ENCODE peak calls at places on chromosomes 7 and 10, in seven cellular contexts. One of them, this sample, is unnamed.

GRCh38 chr7:132251327-132251659 is 325.0 kb downstream of the PLXNA4 start:
- DNase-seq in right lobe of liver: no peak
- DNase-seq in GM12891: no peak
- DNase-seq in IMR-90: no peak
- DNase-seq in body of pancreas: peak; percentile 97
- DNase-seq in transverse colon: peak; percentile 88
- DNase-seq in GM12892: no peak
- DNase-seq in this sample: no peak

GRCh38 chr10:124640538-124641231 is 103.5 kb downstream of the FAM53B start:
- DNase-seq in GM12891: no peak
- DNase-seq in IMR-90: no peak
- DNase-seq in right lobe of liver: no peak
- DNase-seq in body of pancreas: peak; percentile 45
- DNase-seq in GM12892: peak; percentile 54
- DNase-seq in transverse colon: no peak
- DNase-seq in this sample: no peak

GRCh38 chr7:137337902-137338301 is 5.6 kb downstream of the PTN start:
- DNase-seq in GM12891: no peak
- DNase-seq in transverse colon: no peak
- DNase-seq in right lobe of liver: no peak
- DNase-seq in IMR-90: no peak
- DNase-seq in body of pancreas: no peak
- DNase-seq in GM12892: no peak
- DNase-seq in this sample: no peak

GRCh38 chr10:100506596-100507356 is 12.9 kb downstream of the SEC31B start:
- DNase-seq in GM12891: no peak
- DNase-seq in body of pancreas: no peak
- DNase-seq in transverse colon: no peak
- DNase-seq in GM12892: no peak
- DNase-seq in right lobe of liver: no peak
- DNase-seq in IMR-90: peak; percentile 86
- DNase-seq in this sample: no peak

GRCh38 chr10:110756886-110757285 is 112.8 kb downstream of the RBM20 start:
- DNase-seq in transverse colon: no peak
- DNase-seq in right lobe of liver: no peak
- DNase-seq in GM12891: no peak
- DNase-seq in body of pancreas: no peak
- DNase-seq in GM12892: no peak
- DNase-seq in IMR-90: no peak
- DNase-seq in this sample: no peak

GRCh38 chr7:651032-651728 is 75.3 kb upstream of the DNAAF5 start:
- DNase-seq in GM12892: no peak
- DNase-seq in IMR-90: no peak
- DNase-seq in right lobe of liver: no peak
- DNase-seq in body of pancreas: no peak
- DNase-seq in transverse colon: no peak
- DNase-seq in GM12891: no peak
- DNase-seq in this sample: no peak

GRCh38 chr10:98963608-98964007 is 272.0 kb downstream of the HPSE2 start:
- DNase-seq in GM12892: no peak
- DNase-seq in IMR-90: peak; percentile 53
- DNase-seq in transverse colon: no peak
- DNase-seq in right lobe of liver: no peak
- DNase-seq in GM12891: no peak
- DNase-seq in body of pancreas: no peak
- DNase-seq in this sample: no peak

GRCh38 chr10:93812664-93813338 is 55.1 kb downstream of the LGI1 start:
- DNase-seq in IMR-90: no peak
- DNase-seq in GM12891: no peak
- DNase-seq in right lobe of liver: no peak
- DNase-seq in transverse colon: no peak
- DNase-seq in body of pancreas: no peak
- DNase-seq in GM12892: no peak
- DNase-seq in this sample: no peak

GRCh38 chr7:90766814-90767564 is 170.9 kb downstream of the CDK14 start:
- DNase-seq in right lobe of liver: peak; percentile 79
- DNase-seq in IMR-90: peak; percentile 82
- DNase-seq in GM12891: no peak
- DNase-seq in GM12892: no peak
- DNase-seq in body of pancreas: peak; percentile 91
- DNase-seq in transverse colon: peak; percentile 47
- DNase-seq in this sample: no peak

GRCh38 chr10:70528726-70529362 is 50.3 kb downstream of the PALD1 start:
- DNase-seq in GM12891: no peak
- DNase-seq in IMR-90: peak; percentile 65
- DNase-seq in right lobe of liver: no peak
- DNase-seq in transverse colon: no peak
- DNase-seq in body of pancreas: peak; percentile 16
- DNase-seq in GM12892: no peak
- DNase-seq in this sample: no peak

GRCh38 chr10:122559228-122559627 is 1.3 kb upstream of the DMBT1 start:
- DNase-seq in transverse colon: no peak
- DNase-seq in GM12891: no peak
- DNase-seq in GM12892: no peak
- DNase-seq in body of pancreas: peak; percentile 25
- DNase-seq in right lobe of liver: no peak
- DNase-seq in IMR-90: no peak
- DNase-seq in this sample: no peak

GRCh38 chr7:151060113-151060415 is 675 bp downstream of the SLC4A2 start:
- DNase-seq in IMR-90: no peak
- DNase-seq in right lobe of liver: no peak
- DNase-seq in GM12892: no peak
- DNase-seq in GM12891: no peak
- DNase-seq in transverse colon: no peak
- DNase-seq in body of pancreas: no peak
- DNase-seq in this sample: no peak

GRCh38 chr7:123647106-123647730 is 8.4 kb upstream of the LMOD2 start:
- DNase-seq in GM12891: no peak
- DNase-seq in right lobe of liver: no peak
- DNase-seq in body of pancreas: no peak
- DNase-seq in IMR-90: no peak
- DNase-seq in transverse colon: no peak
- DNase-seq in GM12892: no peak
- DNase-seq in this sample: no peak

GRCh38 chr7:123652406-123652805 is 3.3 kb upstream of the LMOD2 start:
- DNase-seq in body of pancreas: no peak
- DNase-seq in IMR-90: no peak
- DNase-seq in GM12892: no peak
- DNase-seq in GM12891: no peak
- DNase-seq in right lobe of liver: no peak
- DNase-seq in transverse colon: no peak
- DNase-seq in this sample: no peak

GRCh38 chr7:123649956-123650355 is 5.7 kb upstream of the LMOD2 start:
- DNase-seq in body of pancreas: no peak
- DNase-seq in transverse colon: no peak
- DNase-seq in GM12891: no peak
- DNase-seq in IMR-90: no peak
- DNase-seq in right lobe of liver: no peak
- DNase-seq in GM12892: no peak
- DNase-seq in this sample: no peak

GRCh38 chr7:123653162-123653561 is 2.5 kb upstream of the LMOD2 start:
- DNase-seq in right lobe of liver: no peak
- DNase-seq in transverse colon: no peak
- DNase-seq in GM12891: no peak
- DNase-seq in GM12892: no peak
- DNase-seq in body of pancreas: no peak
- DNase-seq in IMR-90: no peak
- DNase-seq in this sample: no peak

DNA sequence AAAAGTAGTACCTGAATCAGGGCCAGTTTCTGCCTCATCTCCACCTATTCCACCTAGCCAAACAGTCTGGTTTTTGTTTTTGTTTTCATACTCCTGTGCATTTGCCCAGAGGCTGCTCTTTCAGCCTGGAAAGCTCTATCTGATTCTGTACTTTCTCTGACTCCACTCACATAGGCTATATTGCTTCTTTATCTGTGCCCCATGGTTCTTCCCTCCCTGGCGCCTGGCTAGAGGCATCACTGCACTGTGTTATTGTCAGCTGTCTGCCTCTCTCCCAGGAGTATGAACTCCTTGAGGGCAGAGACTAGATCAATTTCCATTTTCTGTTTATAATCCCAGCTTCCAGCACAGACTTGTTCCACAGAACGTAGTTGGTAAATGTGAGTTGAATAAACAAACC is 5.1 kb upstream of the LMOD2 start:
- DNase-seq in right lobe of liver: no peak
- DNase-seq in body of pancreas: no peak
- DNase-seq in IMR-90: no peak
- DNase-seq in transverse colon: no peak
- DNase-seq in GM12891: no peak
- DNase-seq in GM12892: no peak
- DNase-seq in this sample: no peak
- TF ChIP-seq POLR2A in right lobe of liver: no peak
- TF ChIP-seq POLR2A in body of pancreas: no peak
- TF ChIP-seq POLR2A in IMR-90: no peak
- TF ChIP-seq POLR2A in transverse colon: no peak
- TF ChIP-seq POLR2A in GM12891: no peak
- TF ChIP-seq POLR2A in GM12892: no peak
- TF ChIP-seq POLR2A in this sample: no peak

DNA sequence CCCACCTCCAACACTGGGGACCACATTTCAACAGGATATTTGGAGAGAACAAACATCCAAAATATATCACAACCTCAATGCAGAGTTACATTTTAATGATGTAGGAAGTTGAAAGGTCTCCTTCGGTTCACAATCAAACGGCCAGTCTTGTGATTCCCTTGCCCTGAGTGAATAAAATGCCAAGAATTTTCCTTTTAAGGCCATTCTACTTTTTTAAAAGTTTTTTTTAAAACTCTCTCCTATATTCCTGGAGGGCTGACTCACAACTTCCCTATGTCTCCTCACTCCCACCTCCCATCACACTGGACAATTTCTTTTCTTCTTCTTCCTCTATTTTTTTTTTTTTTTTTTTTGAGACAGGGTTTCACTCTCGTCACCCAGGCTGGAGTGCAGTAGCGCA is 693.6 kb upstream of the AUTS2 start:
- DNase-seq in transverse colon: no peak
- DNase-seq in GM12892: no peak
- DNase-seq in right lobe of liver: no peak
- DNase-seq in GM12891: no peak
- DNase-seq in IMR-90: no peak
- DNase-seq in body of pancreas: no peak
- DNase-seq in this sample: no peak
- TF ChIP-seq POLR2A in transverse colon: no peak
- TF ChIP-seq POLR2A in GM12892: no peak
- TF ChIP-seq POLR2A in right lobe of liver: no peak
- TF ChIP-seq POLR2A in GM12891: no peak
- TF ChIP-seq POLR2A in IMR-90: no peak
- TF ChIP-seq POLR2A in body of pancreas: no peak
- TF ChIP-seq POLR2A in this sample: no peak

DNA sequence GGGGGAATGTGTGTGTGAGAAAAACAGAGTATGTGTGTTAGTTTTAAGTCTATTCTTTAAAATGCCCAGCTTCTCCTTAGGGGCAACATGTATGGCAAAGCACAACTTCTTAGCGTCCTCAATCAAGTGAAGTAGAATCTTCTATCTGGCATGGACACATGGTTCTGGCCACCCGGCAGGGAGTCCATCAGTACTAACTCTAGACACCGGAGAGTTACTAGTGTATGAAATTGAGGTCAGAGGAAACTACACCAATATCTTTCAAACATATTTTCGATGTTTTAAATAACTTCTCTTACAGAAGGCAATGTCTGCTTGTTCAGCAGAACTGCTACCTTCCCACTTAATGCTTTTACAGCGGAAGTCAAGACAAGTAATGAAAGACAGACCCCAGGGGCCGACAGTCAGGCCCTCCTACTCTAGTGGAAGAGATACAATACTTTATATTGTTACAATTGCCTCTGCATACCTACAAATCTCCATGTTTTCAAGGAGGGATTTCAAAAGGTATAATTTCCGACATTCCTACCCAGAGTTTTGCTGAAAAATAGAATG is 89.8 kb downstream of the RNF216 start:
- DNase-seq in right lobe of liver: no peak
- DNase-seq in IMR-90: no peak
- DNase-seq in GM12891: no peak
- DNase-seq in transverse colon: no peak
- DNase-seq in body of pancreas: no peak
- DNase-seq in GM12892: no peak
- DNase-seq in this sample: no peak
- TF ChIP-seq POLR2A in right lobe of liver: no peak
- TF ChIP-seq POLR2A in IMR-90: no peak
- TF ChIP-seq POLR2A in GM12891: no peak
- TF ChIP-seq POLR2A in transverse colon: no peak
- TF ChIP-seq POLR2A in body of pancreas: no peak
- TF ChIP-seq POLR2A in GM12892: no peak
- TF ChIP-seq POLR2A in this sample: no peak

GRCh38 chr10:14958872-14959220 is 342 bp upstream of the MEIG1 start:
- DNase-seq in transverse colon: no peak
- DNase-seq in right lobe of liver: no peak
- DNase-seq in GM12891: no peak
- DNase-seq in GM12892: no peak
- DNase-seq in IMR-90: no peak
- DNase-seq in body of pancreas: no peak
- DNase-seq in this sample: no peak

GRCh38 chr10:14953452-14954000 is 370 bp downstream of the DCLRE1C start:
- DNase-seq in right lobe of liver: no peak
- DNase-seq in GM12892: peak; percentile 31
- DNase-seq in IMR-90: peak; percentile 67
- DNase-seq in GM12891: peak; percentile 17
- DNase-seq in transverse colon: peak; percentile 61
- DNase-seq in body of pancreas: peak; percentile 41
- DNase-seq in this sample: peak; percentile 60

GRCh38 chr10:14954001-14954770 is at the start of gene DCLRE1C:
- DNase-seq in body of pancreas: peak; percentile 94
- DNase-seq in right lobe of liver: peak; percentile 94
- DNase-seq in GM12891: peak; percentile 76
- DNase-seq in GM12892: peak; percentile 82
- DNase-seq in IMR-90: peak; percentile 91
- DNase-seq in transverse colon: peak; percentile 96
- DNase-seq in this sample: peak; percentile 60

GRCh38 chr10:14954934-14955333 is 1.0 kb upstream of the DCLRE1C start:
- DNase-seq in right lobe of liver: no peak
- DNase-seq in body of pancreas: no peak
- DNase-seq in GM12892: no peak
- DNase-seq in IMR-90: no peak
- DNase-seq in transverse colon: no peak
- DNase-seq in GM12891: no peak
- DNase-seq in this sample: no peak

DNA sequence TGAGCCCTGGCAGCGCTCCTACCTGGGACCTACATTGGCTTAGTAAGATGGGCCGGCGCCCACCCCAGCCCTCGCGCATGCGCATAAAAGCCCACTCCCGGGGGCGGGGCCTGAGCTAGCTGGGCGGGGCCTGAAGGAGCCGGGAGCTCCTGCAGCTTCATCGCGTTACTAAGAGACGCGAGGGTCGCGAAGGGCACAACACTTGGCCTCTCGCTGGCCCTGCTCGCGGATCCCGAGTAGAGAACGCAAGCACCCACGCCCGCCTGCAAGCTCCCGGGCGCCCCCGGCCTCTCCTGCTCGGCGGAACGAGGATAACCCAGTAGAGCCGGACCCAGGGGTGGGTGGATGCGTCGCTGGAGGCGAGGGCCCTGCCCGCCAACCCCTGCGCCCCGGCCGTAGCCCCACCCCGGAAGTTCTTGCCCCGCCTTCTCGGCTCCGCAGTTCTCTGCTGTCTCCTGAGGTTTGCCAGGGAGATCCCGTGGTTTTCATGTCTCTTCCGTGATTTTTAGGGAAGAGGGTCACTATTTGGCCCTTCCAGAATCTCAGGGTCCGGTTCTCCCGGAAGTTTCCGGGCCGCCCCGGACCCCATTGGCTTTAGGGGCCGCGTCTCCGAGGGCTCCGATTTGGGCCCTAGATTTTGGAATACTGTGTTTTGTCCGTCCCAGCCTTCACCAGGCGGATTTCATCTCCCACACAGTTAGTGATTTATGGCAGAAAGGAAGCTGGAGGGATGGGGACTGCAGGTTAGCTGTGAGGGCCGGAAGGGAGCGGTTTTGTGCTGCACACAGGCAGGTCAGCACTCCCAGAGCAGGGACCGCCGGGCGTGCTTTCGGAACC is at the start of gene MEIG1:
- DNase-seq in body of pancreas: peak; percentile 94
- DNase-seq in GM12892: peak; percentile 81
- DNase-seq in right lobe of liver: peak; percentile 96
- DNase-seq in IMR-90: peak; percentile 90
- DNase-seq in transverse colon: peak; percentile 94
- DNase-seq in GM12891: peak; percentile 78
- DNase-seq in this sample: peak; percentile 63
- TF ChIP-seq POLR2A in body of pancreas: peak; percentile 87
- TF ChIP-seq POLR2A in GM12892: peak; percentile 14
- TF ChIP-seq POLR2A in right lobe of liver: peak; percentile 71
- TF ChIP-seq POLR2A in IMR-90: peak; percentile 64
- TF ChIP-seq POLR2A in transverse colon: peak; percentile 69
- TF ChIP-seq POLR2A in GM12891: peak; percentile 40
- TF ChIP-seq POLR2A in this sample: peak; percentile 48